ENCODE peak calls at places on chromosomes 2 and 18, in five cellular contexts. Q is IMR-90, W is H1, O is mesendoderm, I is H9. E is an unnamed sample.
A peak's percentile ranks its signal among the peaks of the same experiment; 100 is the strongest.

GRCh38 chr18:33746261-33746660 is 168.2 kb downstream of the ASXL3 start:
- DNase-seq in Q (no peak), W (no peak), O (no peak), I (no peak), E (no peak)

GRCh38 chr2:241545523-241546473 is 12.7 kb upstream of the BOK start:
- DNase-seq in Q (peak; percentile 31), W (no peak), O (no peak), I (no peak), E (no peak)

GRCh38 chr2:98253461-98254073 is 92.7 kb upstream of the CNGA3 start:
- DNase-seq in Q (no peak), W (no peak), O (no peak), I (no peak), E (no peak)

GRCh38 chr2:120673571-120674061 is 62.1 kb upstream of the GLI2 start:
- DNase-seq in Q (no peak), W (no peak), O (no peak), I (no peak), E (no peak)

GRCh38 chr18:27142891-27143290 is 42.2 kb downstream of the CHST9 start:
- DNase-seq in Q (no peak), W (no peak), O (peak; percentile 30), I (no peak), E (no peak)

GRCh38 chr2:126796931-126797621 is 101.6 kb upstream of the TEX51 start:
- DNase-seq in Q (no peak), W (no peak), O (no peak), I (peak; percentile 21), E (no peak)

GRCh38 chr2:1607971-1608688 is 136.2 kb downstream of the PXDN start:
- DNase-seq in Q (peak; percentile 71), W (no peak), O (no peak), I (no peak), E (no peak)

GRCh38 chr2:238985036-238985729 is 137.3 kb downstream of the TWIST2 start:
- DNase-seq in Q (no peak), W (no peak), O (no peak), I (no peak), E (no peak)

GRCh38 chr2:8794923-8795825 is 42.2 kb downstream of the KIDINS220 start:
- DNase-seq in Q (peak; percentile 90), W (no peak), O (no peak), I (no peak), E (no peak)

GRCh38 chr2:175889557-175890355 is 112.3 kb downstream of the LNPK start:
- DNase-seq in Q (no peak), W (no peak), O (no peak), I (no peak), E (no peak)

GRCh38 chr2:190409616-190410015 is 1.5 kb downstream of the MFSD6 start:
- DNase-seq in Q (no peak), W (no peak), O (no peak), I (no peak), E (no peak)

GRCh38 chr18:58005036-58005435 is 39.0 kb upstream of the NEDD4L start:
- DNase-seq in Q (peak; percentile 40), W (no peak), O (no peak), I (no peak), E (no peak)

DNA sequence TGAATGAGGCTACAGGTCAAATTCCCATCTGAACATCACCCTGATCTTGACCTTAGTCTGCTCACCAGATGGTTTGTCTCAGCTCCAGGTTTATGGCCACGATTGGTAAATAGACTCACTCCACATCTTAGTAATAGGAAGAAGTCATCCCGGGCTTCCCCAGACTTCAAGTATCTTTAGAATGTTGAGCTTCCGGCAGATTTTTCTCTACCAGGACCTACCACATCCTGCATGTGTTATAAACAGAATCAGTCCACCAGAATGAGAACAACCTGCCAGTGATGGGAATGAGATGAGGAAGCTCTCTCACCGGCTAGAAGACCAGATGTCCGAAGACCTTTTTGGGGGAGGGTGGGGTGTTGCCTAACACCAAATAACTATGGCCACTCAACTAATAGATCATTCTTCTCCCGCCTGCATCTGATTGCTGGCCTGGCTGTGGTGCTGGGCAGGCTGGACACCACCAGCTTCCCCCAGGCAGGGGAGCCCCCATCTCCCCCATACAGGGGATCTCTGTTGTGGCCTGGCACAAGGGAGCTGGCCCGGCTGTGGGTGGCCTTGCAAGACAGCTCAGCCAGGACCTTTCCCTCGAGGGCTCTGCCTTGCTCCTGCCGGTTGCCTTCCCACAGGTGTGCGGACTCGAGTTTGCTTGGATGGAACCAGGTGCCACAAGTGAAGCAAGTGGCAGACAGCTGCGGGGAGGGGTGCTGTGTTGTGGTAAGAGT is 88.5 kb downstream of the SH3RF3 start:
- DNase-seq in Q (peak; percentile 100), W (no peak), O (no peak), I (no peak), E (no peak)
- H2BK15ac ChIP-seq in Q (peak overlapping the region; percentile 52), W (no peak overlapping the region), O (no peak overlapping the region), I (no peak overlapping the region), E (no peak overlapping the region)

DNA sequence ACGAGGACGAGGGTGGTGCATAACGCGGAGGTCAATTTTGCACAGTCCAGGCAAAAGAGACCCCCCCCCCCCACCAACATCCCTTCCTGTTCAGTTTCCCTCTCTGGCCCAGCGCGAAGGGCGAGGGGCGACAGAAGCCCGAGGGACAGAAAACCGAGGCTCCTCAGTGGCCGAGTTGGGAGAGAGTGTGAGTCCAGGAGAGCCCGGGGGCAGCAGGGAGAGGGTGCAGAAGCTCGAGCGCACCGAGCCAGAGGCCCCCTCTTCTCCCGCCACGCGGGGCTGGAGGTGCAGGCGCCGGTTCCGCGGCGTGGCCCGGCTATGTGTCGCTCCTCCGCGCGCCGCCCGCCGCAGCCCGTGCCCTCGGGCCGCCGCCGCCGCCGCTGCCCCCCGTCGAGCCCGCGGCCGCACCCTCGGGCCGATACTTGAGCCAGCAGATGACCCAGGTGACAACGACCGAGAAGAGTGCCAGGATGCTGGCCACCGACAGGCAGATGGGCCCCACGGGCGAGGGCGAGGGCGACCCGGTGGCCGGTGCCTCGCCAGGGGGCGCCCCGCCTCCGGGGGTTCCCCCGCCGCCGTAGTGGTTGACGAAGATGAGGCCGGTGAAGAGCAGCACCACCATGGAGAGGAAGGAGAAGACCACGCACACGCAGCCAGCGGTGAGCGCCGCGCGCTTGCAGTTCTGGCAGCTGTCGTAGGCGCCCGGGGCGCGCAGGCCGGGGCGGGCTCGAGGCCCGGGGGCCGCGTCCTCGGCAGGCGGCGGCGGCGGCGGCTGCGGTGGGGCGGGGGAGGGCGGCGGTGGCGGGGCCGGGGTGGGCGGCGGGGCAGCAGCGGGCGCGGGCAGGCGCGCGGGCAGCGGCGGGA is 20.1 kb upstream of the PAX3 start:
- DNase-seq in Q (no peak), W (no peak), O (no peak), I (no peak), E (peak; percentile 43)
- H3K9ac ChIP-seq in Q (no peak overlapping the region), W (no peak overlapping the region), O (no peak overlapping the region), I (no peak overlapping the region), E (peak overlapping the region; percentile 87)

DNA sequence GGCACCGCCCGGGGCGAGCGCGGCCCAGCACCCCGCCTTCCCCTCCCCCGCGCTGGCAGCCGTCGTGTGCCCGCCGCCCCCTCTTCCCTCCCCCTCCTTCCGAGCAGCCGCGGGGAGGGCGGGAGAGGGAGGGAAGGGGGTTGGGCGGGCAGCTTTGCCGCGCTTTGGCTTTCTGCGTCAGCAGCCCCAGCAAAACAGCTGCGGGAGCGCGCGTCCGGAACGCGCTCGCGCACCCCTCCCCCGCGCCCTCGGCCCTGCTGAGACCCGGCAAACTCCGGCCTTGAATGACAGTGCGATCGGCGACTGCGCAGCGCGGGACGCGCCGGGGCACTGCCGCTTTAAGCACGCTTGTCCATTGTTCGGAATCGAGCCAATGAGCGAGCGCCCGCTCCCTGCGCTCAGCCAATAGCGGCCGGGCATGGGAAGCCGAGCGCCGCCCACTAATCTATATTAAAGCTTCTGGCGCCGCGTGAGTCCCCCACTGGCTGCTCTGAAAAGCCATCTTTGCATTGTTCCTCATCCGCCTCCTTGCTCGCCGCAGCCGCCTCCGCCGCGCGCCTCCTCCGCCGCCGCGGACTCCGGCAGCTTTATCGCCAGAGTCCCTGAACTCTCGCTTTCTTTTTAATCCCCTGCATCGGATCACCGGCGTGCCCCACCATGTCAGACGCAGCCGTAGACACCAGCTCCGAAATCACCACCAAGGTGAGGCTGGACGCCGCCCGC is at the start of gene PTMA:
- DNase-seq in Q (peak; percentile 100), W (peak; percentile 100), O (peak; percentile 100), I (peak; percentile 100), E (peak; percentile 99)
- H3K23ac ChIP-seq in Q (peak within 1 kb of the TSS; percentile 97), W (no peak within 1 kb of the TSS), O (peak within 1 kb of the TSS; percentile 100), I (peak within 1 kb of the TSS; percentile 42), E (peak within 1 kb of the TSS; percentile 100)

GRCh38 chr2:72917875-72918660 is 749 bp downstream of the EMX1 start:
- DNase-seq in Q (no peak), W (no peak), O (peak; percentile 41), I (peak; percentile 50), E (no peak)
- H2BK15ac ChIP-seq in Q (no peak overlapping the region), W (peak overlapping the region; percentile 46), O (no peak overlapping the region), I (no peak overlapping the region), E (peak overlapping the region; percentile 61)

GRCh38 chr2:231604685-231605606 is 12.3 kb downstream of the TEX44 start:
- DNase-seq in Q (peak; percentile 95), W (peak; percentile 93), O (peak; percentile 99), I (peak; percentile 99), E (peak; percentile 99)

GRCh38 chr2:231600619-231601355 is 8.1 kb downstream of the TEX44 start:
- DNase-seq in Q (no peak), W (no peak), O (no peak), I (no peak), E (no peak)

GRCh38 chr2:231604101-231604684 is 11.5 kb downstream of the TEX44 start:
- DNase-seq in Q (no peak), W (no peak), O (no peak), I (no peak), E (no peak)

GRCh38 chr2:231602874-231603467 is 10.3 kb downstream of the TEX44 start:
- DNase-seq in Q (no peak), W (no peak), O (no peak), I (no peak), E (no peak)

GRCh38 chr2:231601356-231602229 is 8.9 kb downstream of the TEX44 start:
- DNase-seq in Q (peak; percentile 71), W (peak; percentile 86), O (peak; percentile 95), I (peak; percentile 92), E (peak; percentile 77)
- H3K9ac ChIP-seq in Q (no peak overlapping the region), W (no peak overlapping the region), O (peak overlapping the region; percentile 49), I (no peak overlapping the region), E (no peak overlapping the region)

DNA sequence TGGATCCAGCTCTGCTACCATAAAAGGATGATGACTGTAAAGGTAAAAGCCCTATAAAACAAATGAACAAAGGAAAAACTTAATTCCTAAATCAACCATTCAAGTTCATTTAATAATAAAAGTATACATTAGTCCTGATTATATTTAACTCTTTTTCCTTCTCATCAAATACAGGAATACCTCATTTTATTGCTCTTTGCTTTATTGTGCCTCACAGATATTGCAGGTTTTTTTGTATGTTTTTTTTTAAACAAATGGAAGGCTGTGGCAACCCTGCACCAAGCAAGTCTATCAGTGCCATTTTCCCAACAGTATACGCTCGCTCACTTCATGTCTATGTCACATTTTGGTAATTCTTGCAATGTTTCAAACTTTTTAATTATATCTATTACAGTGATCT is 38.2 kb downstream of the USP37 start:
- DNase-seq in Q (no peak), W (no peak), O (no peak), I (no peak), E (no peak)
- H3K23ac ChIP-seq in Q (no peak overlapping the region), W (no peak overlapping the region), O (no peak overlapping the region), I (no peak overlapping the region), E (no peak overlapping the region)